ENCODE peak calls at places on chromosomes 7 and 10, in four cellular contexts. One of them, this sample, is unnamed.

GRCh38 chr7:37943905-37944736 is 23.7 kb downstream of the EPDR1 start:
- DNase-seq in NCI-H774: no peak
- DNase-seq in brain pericyte: no peak
- DNase-seq in choroid plexus epithelial cell: no peak
- DNase-seq in this sample: peak

GRCh38 chr7:122056977-122057376 is 87.1 kb downstream of the AASS start:
- DNase-seq in NCI-H774: no peak
- DNase-seq in brain pericyte: no peak
- DNase-seq in choroid plexus epithelial cell: peak
- DNase-seq in this sample: no peak

GRCh38 chr7:28922618-28923331 is 35.4 kb downstream of the TRIL start:
- DNase-seq in NCI-H774: peak
- DNase-seq in brain pericyte: peak
- DNase-seq in choroid plexus epithelial cell: peak
- DNase-seq in this sample: peak

GRCh38 chr10:15775513-15775912 is 55.8 kb upstream of the ITGA8 start:
- DNase-seq in NCI-H774: no peak
- DNase-seq in brain pericyte: no peak
- DNase-seq in choroid plexus epithelial cell: peak
- DNase-seq in this sample: peak

GRCh38 chr10:76031099-76031498 is 599.7 kb downstream of the LRMDA start:
- DNase-seq in NCI-H774: no peak
- DNase-seq in brain pericyte: no peak
- DNase-seq in choroid plexus epithelial cell: no peak
- DNase-seq in this sample: no peak

GRCh38 chr7:99623091-99623693 is 6.4 kb downstream of the ZSCAN25 start:
- DNase-seq in NCI-H774: no peak
- DNase-seq in brain pericyte: no peak
- DNase-seq in choroid plexus epithelial cell: no peak
- DNase-seq in this sample: no peak

GRCh38 chr10:11521860-11522259 is 89.6 kb downstream of the USP6NL start:
- DNase-seq in NCI-H774: no peak
- DNase-seq in brain pericyte: no peak
- DNase-seq in choroid plexus epithelial cell: peak
- DNase-seq in this sample: no peak

GRCh38 chr10:49585387-49585786 is 24.7 kb upstream of the SLC18A3 start:
- DNase-seq in NCI-H774: no peak
- DNase-seq in brain pericyte: no peak
- DNase-seq in choroid plexus epithelial cell: peak
- DNase-seq in this sample: peak

GRCh38 chr10:56537984-56538383 is 176.9 kb upstream of the ZWINT start:
- DNase-seq in NCI-H774: no peak
- DNase-seq in brain pericyte: no peak
- DNase-seq in choroid plexus epithelial cell: peak
- DNase-seq in this sample: peak

GRCh38 chr7:131189488-131189887 is 138.2 kb upstream of the MKLN1 start:
- DNase-seq in NCI-H774: no peak
- DNase-seq in brain pericyte: no peak
- DNase-seq in choroid plexus epithelial cell: no peak
- DNase-seq in this sample: no peak

GRCh38 chr10:56547163-56547562 is 186.1 kb upstream of the ZWINT start:
- DNase-seq in NCI-H774: peak
- DNase-seq in brain pericyte: no peak
- DNase-seq in choroid plexus epithelial cell: no peak
- DNase-seq in this sample: no peak

GRCh38 chr10:35178305-35178704 is 51.7 kb downstream of the CREM start:
- DNase-seq in NCI-H774: no peak
- DNase-seq in brain pericyte: no peak
- DNase-seq in choroid plexus epithelial cell: no peak
- DNase-seq in this sample: no peak

GRCh38 chr10:14626126-14626525 is 148.6 kb downstream of the FAM107B start:
- DNase-seq in NCI-H774: no peak
- DNase-seq in brain pericyte: no peak
- DNase-seq in choroid plexus epithelial cell: no peak
- DNase-seq in this sample: no peak

GRCh38 chr10:116733566-116733965 is 8.8 kb downstream of the HSPA12A start:
- DNase-seq in NCI-H774: no peak
- DNase-seq in brain pericyte: no peak
- DNase-seq in choroid plexus epithelial cell: no peak
- DNase-seq in this sample: no peak

GRCh38 chr10:43671659-43672555 is 23.2 kb upstream of the ZNF32 start:
- DNase-seq in NCI-H774: peak
- DNase-seq in brain pericyte: peak
- DNase-seq in choroid plexus epithelial cell: peak
- DNase-seq in this sample: peak

GRCh38 chr7:23530901-23531793 is 634 bp downstream of the TRA2A start:
- DNase-seq in NCI-H774: peak
- DNase-seq in brain pericyte: peak
- DNase-seq in choroid plexus epithelial cell: peak
- DNase-seq in this sample: peak

GRCh38 chr7:85669139-85669692 is 482.4 kb upstream of the SEMA3D start:
- DNase-seq in NCI-H774: no peak
- DNase-seq in brain pericyte: no peak
- DNase-seq in choroid plexus epithelial cell: no peak
- DNase-seq in this sample: no peak

This sample was measured in kidney glomerular epithelial cell.